ENCODE peak calls at places on chromosomes 7 and 10, in five cellular contexts. S, P, A, Z and N are unnamed samples.

GRCh38 chr10:114220281-114220680 is 18.8 kb upstream of the VWA2 start:
- DNase-seq in A (no peak), Z (no peak), S (no peak), P (no peak), N (no peak)

GRCh38 chr10:62618576-62619408 is 185.7 kb upstream of the ADO start:
- DNase-seq in A (no peak), P (no peak), S (no peak), Z (no peak), N (peak)

GRCh38 chr10:110841767-110842267 is 29.9 kb upstream of the PDCD4 start:
- DNase-seq in Z (no peak), S (no peak), P (peak), A (no peak), N (no peak)

GRCh38 chr7:102205915-102206314 is 80.8 kb upstream of the SH2B2 start:
- DNase-seq in S (no peak), A (no peak), Z (no peak), P (no peak), N (no peak)

GRCh38 chr7:87580636-87581035 is 20.0 kb downstream of the ABCB1 start:
- DNase-seq in A (no peak), Z (no peak), P (no peak), S (no peak), N (no peak)

GRCh38 chr10:125003146-125003900 is 61.4 kb downstream of the ZRANB1 start:
- DNase-seq in P (peak), A (no peak), S (no peak), Z (no peak), N (no peak)

GRCh38 chr7:150396426-150397375 is 17.6 kb downstream of the ZNF775 start:
- DNase-seq in P (no peak), S (no peak), Z (no peak), A (no peak), N (no peak)

GRCh38 chr10:35331894-35332640 is 4.2 kb upstream of the CCNY start:
- DNase-seq in Z (no peak), P (peak), S (no peak), A (peak), N (peak)

GRCh38 chr7:31043035-31043434 is 9.1 kb upstream of the ADCYAP1R1 start:
- DNase-seq in S (no peak), A (no peak), Z (no peak), P (no peak), N (no peak)

GRCh38 chr7:94394058-94394398 is 667 bp upstream of the COL1A2 start:
- DNase-seq in A (no peak), P (peak), Z (no peak), S (no peak), N (no peak)